ENCODE peak calls at places on chromosomes 5 and 9, in five cellular contexts. Q is lower lobe of right lung, O is choroid plexus epithelial cell, V is GM12865, B is fibroblast of the aortic adventitia. I is an unnamed sample.

GRCh38 chr9:71285191-71285656 is 163.8 kb upstream of the TRPM3 start:
- DNase-seq in B (peak), V (peak), O (peak), Q (no peak), I (peak)

GRCh38 chr9:91033802-91034201 is 232.2 kb downstream of the SYK start:
- DNase-seq in V (peak), B (no peak), Q (no peak), O (no peak), I (no peak)

GRCh38 chr5:52893105-52893504 is 96.0 kb upstream of the ITGA2 start:
- DNase-seq in O (peak), B (peak), V (no peak), Q (no peak), I (peak)

GRCh38 chr9:316382-316965 is 101.8 kb downstream of the DOCK8 start:
- DNase-seq in O (no peak), V (no peak), Q (no peak), B (no peak), I (no peak)

GRCh38 chr5:103232393-103232999 is 26.1 kb upstream of the MACIR start:
- DNase-seq in V (peak), Q (no peak), B (peak), O (peak), I (peak)

GRCh38 chr9:27539479-27540441 is 10.1 kb upstream of the MOB3B start:
- DNase-seq in O (peak), V (peak), B (peak), Q (no peak), I (peak)

GRCh38 chr5:9927521-9927997 is 297.4 kb upstream of the TAS2R1 start:
- DNase-seq in Q (no peak), B (peak), V (no peak), O (peak), I (peak)

GRCh38 chr9:95494416-95495371 is 22.1 kb downstream of the PTCH1 start:
- DNase-seq in V (peak), Q (peak), B (no peak), O (no peak), I (no peak)

GRCh38 chr9:89603629-89604462 is 966 bp upstream of the GADD45G start:
- DNase-seq in O (peak), B (peak), V (no peak), Q (peak), I (peak)

GRCh38 chr9:72386186-72386585 is 21.2 kb upstream of the ZFAND5 start:
- DNase-seq in Q (no peak), O (no peak), B (no peak), V (no peak), I (no peak)

GRCh38 chr9:130196643-130197042 is 24.4 kb downstream of the NCS1 start:
- DNase-seq in Q (no peak), B (peak), O (no peak), V (no peak), I (no peak)

GRCh38 chr5:174999581-174999980 is 275.2 kb downstream of the MSX2 start:
- DNase-seq in Q (no peak), O (no peak), B (no peak), V (no peak), I (no peak)

DNA sequence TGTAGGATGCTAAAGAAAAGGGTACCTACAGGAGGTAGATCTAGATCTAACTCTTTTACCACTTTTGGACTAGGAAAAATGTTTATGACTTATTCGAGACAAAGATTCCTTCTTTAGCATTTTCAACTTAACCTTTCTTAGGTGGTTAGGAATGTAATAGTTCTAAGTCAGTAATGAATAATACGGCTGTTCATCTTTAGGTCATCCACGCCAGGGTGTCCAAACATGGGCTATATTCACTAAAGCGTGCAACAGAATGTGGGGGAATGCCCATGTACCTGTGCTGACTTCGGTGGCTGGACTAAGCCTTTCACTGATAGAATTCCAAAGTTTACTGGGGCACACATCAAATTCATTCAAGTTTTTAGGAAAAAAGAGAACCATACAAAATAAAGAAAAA is 164.7 kb downstream of the TSSK1B start:
- DNase-seq in Q (no peak), O (no peak), V (no peak), B (no peak), I (no peak)
- H3K4me3 ChIP-seq in Q (no peak), O (no peak), V (no peak), B (no peak), I (no peak)

GRCh38 chr9:117546894-117547293 is 132.0 kb upstream of the ASTN2 start:
- DNase-seq in Q (no peak), B (no peak), V (peak), O (no peak), I (no peak)

GRCh38 chr9:117547904-117548303 is 133.0 kb upstream of the ASTN2 start:
- DNase-seq in V (no peak), O (no peak), Q (no peak), B (no peak), I (no peak)

GRCh38 chr9:117547321-117547720 is 132.5 kb upstream of the ASTN2 start:
- DNase-seq in V (no peak), B (no peak), Q (no peak), O (no peak), I (no peak)

GRCh38 chr9:117548556-117548955 is 133.7 kb upstream of the ASTN2 start:
- DNase-seq in Q (no peak), B (no peak), V (no peak), O (no peak), I (no peak)

DNA sequence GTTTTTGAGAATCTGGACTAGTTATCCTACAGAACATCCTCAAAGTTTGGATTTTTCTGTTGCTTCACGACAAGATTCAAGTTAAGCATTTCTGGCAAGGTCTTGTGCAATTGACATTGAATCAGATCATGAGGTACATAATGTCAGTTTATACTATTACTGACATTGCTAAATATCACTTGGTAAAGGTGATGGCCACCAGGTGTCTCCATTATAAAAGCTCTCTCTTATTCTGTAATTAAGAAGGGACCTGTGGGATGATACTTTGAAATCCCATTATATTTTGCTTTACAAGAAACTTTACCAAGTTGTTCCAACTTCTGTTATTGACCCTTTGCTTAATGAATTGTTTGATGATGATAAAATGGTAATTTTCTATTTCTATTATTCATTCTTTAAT is 131.0 kb upstream of the ASTN2 start:
- DNase-seq in V (no peak), B (no peak), O (no peak), Q (no peak), I (no peak)
- TF ChIP-seq CTCF in V (no peak), B (no peak), O (no peak), Q (no peak), I (no peak)

DNA sequence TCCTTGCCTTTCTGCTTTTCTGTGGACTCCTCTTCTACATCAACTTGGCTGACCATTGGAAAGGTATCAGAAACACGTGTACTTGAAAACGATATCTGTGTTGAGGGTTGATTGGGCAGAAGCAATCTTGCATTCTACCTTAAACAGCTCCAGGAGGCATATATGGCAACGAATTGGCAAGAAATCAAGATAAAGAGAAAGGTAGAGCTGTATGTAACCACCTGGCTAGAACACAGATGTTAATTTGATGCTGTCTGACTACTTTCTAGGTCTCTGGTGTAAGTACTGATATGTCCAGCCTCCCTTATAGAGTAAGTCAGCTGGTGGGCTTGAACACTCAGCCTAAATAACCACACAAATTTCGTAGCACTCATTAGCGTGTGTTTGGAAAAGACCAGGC is 1.3 kb downstream of the MAN1B1 start:
- DNase-seq in Q (no peak), V (no peak), O (no peak), B (no peak), I (no peak)
- H3K4me3 ChIP-seq in Q (no peak), V (no peak), O (no peak), B (peak), I (no peak)

DNA sequence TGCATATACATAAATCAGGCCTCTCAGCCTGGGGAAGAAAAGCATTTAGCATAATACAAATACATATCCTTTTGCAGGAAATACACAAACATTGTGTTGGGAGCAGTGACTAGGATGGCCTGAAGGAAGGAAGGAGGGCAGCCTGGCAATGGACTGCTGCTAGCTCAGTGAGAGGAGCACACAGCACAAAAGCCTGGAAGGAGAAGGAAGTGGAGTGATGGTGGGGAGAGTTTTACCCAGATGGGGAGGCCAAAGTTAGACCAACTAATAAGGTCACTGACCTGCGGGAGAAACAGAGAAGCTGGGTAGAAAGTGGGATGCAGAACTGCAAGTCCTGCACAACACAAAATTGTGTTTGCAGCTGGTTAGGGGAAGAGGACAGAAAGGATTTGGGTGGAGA is 39.6 kb downstream of the SEMA6A start:
- DNase-seq in B (no peak), V (no peak), Q (no peak), O (no peak), I (no peak)
- TF ChIP-seq CTCF in B (no peak), V (no peak), Q (no peak), O (no peak), I (no peak)

GRCh38 chr9:81616141-81616540 is 73.2 kb downstream of the TLE1 start:
- DNase-seq in Q (no peak), V (no peak), B (no peak), O (no peak), I (no peak)

GRCh38 chr9:81614335-81614734 is 75.0 kb downstream of the TLE1 start:
- DNase-seq in Q (no peak), B (no peak), V (no peak), O (no peak), I (no peak)

GRCh38 chr9:81610739-81611107 is 78.6 kb downstream of the TLE1 start:
- DNase-seq in B (no peak), O (no peak), V (no peak), Q (no peak), I (no peak)

GRCh38 chr9:81611664-81612063 is 77.7 kb downstream of the TLE1 start:
- DNase-seq in O (no peak), V (no peak), Q (no peak), B (no peak), I (no peak)

GRCh38 chr9:81613002-81613750 is 76.2 kb downstream of the TLE1 start:
- DNase-seq in V (no peak), Q (no peak), O (peak), B (peak), I (peak)
- H3K4me3 ChIP-seq in V (no peak), Q (no peak), O (peak), B (no peak), I (no peak)